ENCODE peak calls at places on chromosome 2, in four cellular contexts. S is PC-3, D is astrocyte of the cerebellum, G is cardiac fibroblast. Q is an unnamed sample.

GRCh38 chr2:69975853-69976462 is 14.5 kb upstream of the ASPRV1 start:
- DNase-seq in S (no peak), D (no peak), G (no peak), Q (no peak)

GRCh38 chr2:53286336-53286735 is 481.3 kb upstream of the CHAC2 start:
- DNase-seq in S (peak), D (no peak), G (peak), Q (peak)

GRCh38 chr2:95315801-95316411 is 18.8 kb downstream of the KCNIP3 start:
- DNase-seq in S (peak), D (peak), G (peak), Q (peak)

GRCh38 chr2:184780944-184781343 is 182.6 kb downstream of the ZNF804A start:
- DNase-seq in S (no peak), D (no peak), G (peak), Q (peak)

GRCh38 chr2:69185807-69186206 is 172.8 kb downstream of the ANTXR1 start:
- DNase-seq in S (peak), D (peak), G (peak), Q (peak)

GRCh38 chr2:31414601-31415241 is at the start of gene XDH:
- DNase-seq in S (peak), D (no peak), G (no peak), Q (no peak)

GRCh38 chr2:97011977-97012569 is 25.7 kb upstream of the FAM178B start:
- DNase-seq in S (peak), D (peak), G (peak), Q (peak)

GRCh38 chr2:136932700-136933099 is 167.4 kb downstream of the THSD7B start:
- DNase-seq in S (peak), D (no peak), G (peak), Q (peak)

GRCh38 chr2:225113356-225114015 is 71.2 kb upstream of the DOCK10 start:
- DNase-seq in S (no peak), D (no peak), G (no peak), Q (no peak)

GRCh38 chr2:216366777-216367465 is 5.4 kb downstream of the MARCHF4 start:
- DNase-seq in S (peak), D (no peak), G (no peak), Q (no peak)

GRCh38 chr2:162518894-162519293 is 175.0 kb downstream of the GCA start:
- DNase-seq in S (no peak), D (no peak), G (no peak), Q (no peak)

GRCh38 chr2:101697124-101697793 is at the start of gene MAP4K4:
- DNase-seq in S (peak), D (peak), G (peak), Q (peak)